ENCODE peak calls at places on chromosomes 6 and 20, in five cellular contexts. A is T-helper 2 cell; D is GM04504; I is GM13977; M is CD4-positive, alpha-beta T cell. H is an unnamed sample.

GRCh38 chr6:149452062-149452939 is 32.5 kb downstream of the ZC3H12D start:
- DNase-seq in D (no peak), I (no peak), M (no peak), A (no peak), H (no peak)

GRCh38 chr6:132993738-132994137 is 179.4 kb downstream of the RPS12 start:
- DNase-seq in M (no peak), I (no peak), A (no peak), D (no peak), H (no peak)

GRCh38 chr20:62831361-62831788 is 14.5 kb downstream of the COL9A3 start:
- DNase-seq in D (no peak), I (no peak), A (no peak), M (no peak), H (no peak)

GRCh38 chr6:135938588-135939215 is 87.2 kb downstream of the PDE7B start:
- DNase-seq in I (no peak), A (no peak), D (no peak), M (no peak), H (no peak)

GRCh38 chr6:47141963-47142362 is 99.8 kb upstream of the ADGRF1 start:
- DNase-seq in A (no peak), D (no peak), I (no peak), M (no peak), H (no peak)

GRCh38 chr20:51322164-51322707 is 220.3 kb downstream of the NFATC2 start:
- DNase-seq in D (no peak), I (no peak), A (no peak), M (no peak), H (no peak)

GRCh38 chr6:154606457-154606856 is 96.0 kb upstream of the CNKSR3 start:
- DNase-seq in A (peak; percentile 36), D (no peak), I (peak; percentile 73), M (peak; percentile 64), H (no peak)

GRCh38 chr6:14135865-14136539 is 18.4 kb downstream of the CD83 start:
- DNase-seq in I (no peak), A (peak; percentile 39), D (no peak), M (no peak), H (no peak)

GRCh38 chr6:111763381-111763780 is 109.9 kb downstream of the FYN start:
- DNase-seq in A (no peak), D (no peak), I (no peak), M (no peak), H (no peak)

GRCh38 chr6:5260111-5260620 is 584 bp downstream of the LYRM4 start:
- DNase-seq in M (peak; percentile 78), I (peak; percentile 85), A (peak; percentile 91), D (peak; percentile 12), H (no peak)

GRCh38 chr20:37734228-37734980 is 40.6 kb downstream of the CTNNBL1 start:
- DNase-seq in M (no peak), D (peak; percentile 24), A (no peak), I (no peak), H (no peak)

GRCh38 chr6:142409794-142410193 is 108.0 kb downstream of the ADGRG6 start:
- DNase-seq in I (no peak), D (no peak), M (no peak), A (no peak), H (no peak)

GRCh38 chr6:48765352-48765961 is 654.5 kb upstream of the PTCHD4 start:
- DNase-seq in D (no peak), I (peak; percentile 19), A (peak; percentile 15), M (no peak), H (peak; percentile 44)

GRCh38 chr20:58102744-58103516 is 125.5 kb downstream of the ANKRD60 start:
- DNase-seq in M (no peak), I (no peak), D (no peak), A (no peak), H (no peak)

GRCh38 chr6:12148317-12148801 is 136.2 kb downstream of the HIVEP1 start:
- DNase-seq in D (no peak), M (no peak), I (no peak), A (peak; percentile 27), H (no peak)

GRCh38 chr6:51569594-51569993 is 517.8 kb downstream of the PKHD1 start:
- DNase-seq in D (no peak), A (no peak), I (no peak), M (no peak), H (no peak)

GRCh38 chr20:33010133-33010504 is 2.6 kb downstream of the BPIFB2 start:
- DNase-seq in I (no peak), M (no peak), A (no peak), D (no peak), H (no peak)

GRCh38 chr6:47788498-47788884 is 6.7 kb downstream of the OPN5 start:
- DNase-seq in I (no peak), M (no peak), A (no peak), D (no peak), H (no peak)